ENCODE peak calls at places on chromosomes 12 and 14, in seven cellular contexts. G is HFFc6; Q is non-pigmented ciliary epithelial cell; F is RKO; R is activated T-cell treated with anti-CD3 and anti-CD28 coated beads for 24 hours; Z is lower lobe of right lung; L is CD8-positive, alpha-beta memory T cell. A is an unnamed sample.

GRCh38 chr14:63045234-63045611 is at the start of gene KCNH5:
- DNase-seq in Z (peak), L (no peak), R (no peak), F (no peak), Q (no peak), G (no peak), A (peak)

GRCh38 chr14:36829547-36829946 is 167.9 kb downstream of the PAX9 start:
- DNase-seq in G (no peak), Q (no peak), Z (no peak), L (no peak), F (no peak), R (no peak), A (no peak)

GRCh38 chr12:109777544-109777943 is 55.7 kb downstream of the TRPV4 start:
- DNase-seq in L (peak), Q (peak), F (peak), R (peak), G (peak), Z (peak), A (peak)

GRCh38 chr14:67050892-67051291 is 138.3 kb upstream of the GARIN2 start:
- DNase-seq in R (no peak), G (no peak), L (no peak), Q (no peak), F (no peak), Z (no peak), A (no peak)

GRCh38 chr12:14952295-14952995 is 9.0 kb downstream of the ARHGDIB start:
- DNase-seq in Z (no peak), Q (peak), L (peak), F (peak), G (peak), R (no peak), A (peak)

GRCh38 chr12:94565683-94566082 is 84.7 kb downstream of the TMCC3 start:
- DNase-seq in Q (no peak), Z (no peak), L (no peak), F (no peak), G (no peak), R (no peak), A (no peak)

GRCh38 chr12:6684609-6685008 is 4.6 kb downstream of the ZNF384 start:
- DNase-seq in Z (no peak), R (peak), L (peak), G (no peak), Q (no peak), F (peak), A (no peak)

GRCh38 chr14:92553456-92553855 is 39.9 kb downstream of the RIN3 start:
- DNase-seq in Z (no peak), F (no peak), Q (peak), G (peak), R (no peak), L (no peak), A (no peak)

GRCh38 chr12:53218551-53219114 is 11.6 kb upstream of the ITGB7 start:
- DNase-seq in R (no peak), F (peak), G (no peak), L (no peak), Q (no peak), Z (peak), A (no peak)

GRCh38 chr12:93673084-93673483 is 4.1 kb upstream of the CRADD start:
- DNase-seq in F (no peak), Z (no peak), L (no peak), Q (no peak), R (no peak), G (no peak), A (no peak)

GRCh38 chr14:64948612-64949210 is 6.2 kb upstream of the GPX2 start:
- DNase-seq in Z (no peak), L (no peak), F (no peak), R (no peak), G (no peak), Q (no peak), A (no peak)

GRCh38 chr12:1332327-1332726 is 262.1 kb downstream of the FBXL14 start:
- DNase-seq in F (no peak), Q (no peak), Z (no peak), R (no peak), G (no peak), L (no peak), A (no peak)

GRCh38 chr12:99976762-99977161 is 8.0 kb downstream of the ANKS1B start:
- DNase-seq in F (no peak), G (no peak), Q (no peak), L (no peak), Z (no peak), R (no peak), A (no peak)

GRCh38 chr14:68730811-68731425 is 61.9 kb downstream of the ZFP36L1 start:
- DNase-seq in L (no peak), G (no peak), F (no peak), Z (no peak), Q (no peak), R (no peak), A (no peak)

GRCh38 chr12:124278389-124279101 is 16.3 kb upstream of the RFLNA start:
- DNase-seq in Z (no peak), R (no peak), G (no peak), Q (no peak), F (no peak), L (no peak), A (no peak)

GRCh38 chr14:91980157-91980556 is 32.7 kb upstream of the FBLN5 start:
- DNase-seq in G (peak), Z (no peak), R (no peak), Q (peak), L (no peak), F (peak), A (no peak)

GRCh38 chr14:100454437-100454836 is 131.3 kb downstream of the SLC25A47 start:
- DNase-seq in Q (no peak), L (no peak), R (no peak), F (no peak), G (no peak), Z (no peak), A (no peak)

GRCh38 chr12:84701966-84702365 is 210.6 kb downstream of the SLC6A15 start:
- DNase-seq in L (no peak), Z (no peak), Q (no peak), R (no peak), G (no peak), F (peak), A (no peak)

GRCh38 chr14:100110801-100111200 is 45.6 kb downstream of the EVL start:
- DNase-seq in F (no peak), Z (no peak), R (no peak), Q (no peak), G (no peak), L (no peak), A (no peak)

GRCh38 chr12:89379100-89379838 is 27.0 kb upstream of the DUSP6 start:
- DNase-seq in G (no peak), R (no peak), Z (no peak), L (no peak), Q (no peak), F (no peak), A (no peak)

GRCh38 chr12:31386364-31386777 is 60.4 kb upstream of the SINHCAF start:
- DNase-seq in F (no peak), R (no peak), G (no peak), Z (no peak), L (no peak), Q (no peak), A (no peak)

GRCh38 chr12:51635371-51635770 is 44.3 kb downstream of the SCN8A start:
- DNase-seq in L (no peak), F (no peak), Z (no peak), R (no peak), Q (no peak), G (peak), A (no peak)

GRCh38 chr14:30748343-30748742 is 126.0 kb upstream of the COCH start:
- DNase-seq in R (no peak), Q (no peak), F (no peak), G (no peak), L (no peak), Z (no peak), A (no peak)

GRCh38 chr12:111067498-111067897 is 147.1 kb upstream of the MYL2 start:
- DNase-seq in Z (no peak), L (no peak), R (no peak), G (no peak), F (no peak), Q (no peak), A (no peak)

GRCh38 chr12:70920251-70920851 is at the start of gene PTPRR:
- DNase-seq in F (no peak), G (no peak), R (no peak), Z (no peak), Q (no peak), L (no peak), A (no peak)

GRCh38 chr12:108642269-108642870 is 8.7 kb upstream of the SELPLG start:
- DNase-seq in G (no peak), Q (no peak), Z (no peak), R (no peak), L (no peak), F (no peak), A (no peak)

GRCh38 chr14:86912689-86913088 is 1080.3 kb downstream of the GALC start:
- DNase-seq in Z (no peak), F (no peak), R (no peak), G (no peak), L (no peak), Q (no peak), A (no peak)

GRCh38 chr14:70664698-70665447 is 23.2 kb downstream of the TTC9 start:
- DNase-seq in F (no peak), R (no peak), Q (no peak), Z (no peak), L (no peak), G (no peak), A (no peak)

GRCh38 chr12:98653866-98654493 is 8.9 kb downstream of the APAF1 start:
- DNase-seq in G (peak), R (no peak), Z (no peak), Q (no peak), F (peak), L (peak), A (no peak)

GRCh38 chr14:83632375-83632774 is 1897.6 kb upstream of the FLRT2 start:
- DNase-seq in R (no peak), G (no peak), L (no peak), Q (no peak), Z (no peak), F (no peak), A (no peak)

GRCh38 chr14:87461704-87462103 is 531.3 kb downstream of the GALC start:
- DNase-seq in L (no peak), Z (no peak), R (no peak), G (no peak), F (no peak), Q (no peak), A (no peak)

GRCh38 chr12:119681139-119681538 is 13.2 kb downstream of the PRKAB1 start:
- DNase-seq in Z (no peak), G (no peak), Q (no peak), F (no peak), R (no peak), L (no peak), A (no peak)

GRCh38 chr14:100680439-100681051 is 46.1 kb upstream of the DLK1 start:
- DNase-seq in F (no peak), R (no peak), Z (no peak), Q (no peak), G (peak), L (no peak), A (no peak)

GRCh38 chr14:78921856-78922255 is 751.7 kb downstream of the NRXN3 start:
- DNase-seq in R (no peak), L (no peak), F (peak), G (peak), Z (no peak), Q (peak), A (no peak)

GRCh38 chr12:55771736-55772135 is 28.8 kb downstream of the GDF11 start:
- DNase-seq in L (no peak), Q (no peak), R (no peak), F (no peak), G (no peak), Z (no peak), A (no peak)

GRCh38 chr12:111761099-111761498 is 5.6 kb upstream of the ALDH2 start:
- DNase-seq in G (no peak), Q (no peak), R (no peak), L (no peak), Z (no peak), F (no peak), A (no peak)

A was measured in T1000.